ENCODE peak calls at places on chromosomes 2 and 18, in five cellular contexts. P, X, N, M and Z are unnamed samples.

GRCh38 chr2:219289537-219290361 is 10.6 kb downstream of the DNAJB2 start:
- DNase-seq in P (no peak), X (no peak), N (no peak), M (no peak), Z (peak)

GRCh38 chr18:43714346-43715010 is 437.2 kb upstream of the SYT4 start:
- DNase-seq in P (peak), X (no peak), N (no peak), M (no peak), Z (no peak)

GRCh38 chr2:231780123-231780908 is 766 bp downstream of the PDE6D start:
- DNase-seq in P (peak), X (no peak), N (no peak), M (peak), Z (peak)

GRCh38 chr2:45840481-45840880 is 189.0 kb downstream of the PRKCE start:
- DNase-seq in P (no peak), X (no peak), N (no peak), M (no peak), Z (no peak)

GRCh38 chr2:44668336-44668735 is 273.2 kb upstream of the SIX3 start:
- DNase-seq in P (peak), X (peak), N (no peak), M (peak), Z (peak)

GRCh38 chr18:51537487-51537886 is 340.0 kb upstream of the MEX3C start:
- DNase-seq in P (peak), X (no peak), N (peak), M (no peak), Z (peak)

GRCh38 chr2:84257871-84258270 is 201.2 kb downstream of the SUCLG1 start:
- DNase-seq in P (peak), X (no peak), N (no peak), M (peak), Z (no peak)

GRCh38 chr2:187581125-187581896 is 27.1 kb upstream of the TFPI start:
- DNase-seq in P (peak), X (peak), N (no peak), M (peak), Z (peak)

GRCh38 chr2:88903744-88904353 is 212.4 kb downstream of the RPIA start:
- DNase-seq in P (no peak), X (peak), N (no peak), M (peak), Z (peak)

DNA sequence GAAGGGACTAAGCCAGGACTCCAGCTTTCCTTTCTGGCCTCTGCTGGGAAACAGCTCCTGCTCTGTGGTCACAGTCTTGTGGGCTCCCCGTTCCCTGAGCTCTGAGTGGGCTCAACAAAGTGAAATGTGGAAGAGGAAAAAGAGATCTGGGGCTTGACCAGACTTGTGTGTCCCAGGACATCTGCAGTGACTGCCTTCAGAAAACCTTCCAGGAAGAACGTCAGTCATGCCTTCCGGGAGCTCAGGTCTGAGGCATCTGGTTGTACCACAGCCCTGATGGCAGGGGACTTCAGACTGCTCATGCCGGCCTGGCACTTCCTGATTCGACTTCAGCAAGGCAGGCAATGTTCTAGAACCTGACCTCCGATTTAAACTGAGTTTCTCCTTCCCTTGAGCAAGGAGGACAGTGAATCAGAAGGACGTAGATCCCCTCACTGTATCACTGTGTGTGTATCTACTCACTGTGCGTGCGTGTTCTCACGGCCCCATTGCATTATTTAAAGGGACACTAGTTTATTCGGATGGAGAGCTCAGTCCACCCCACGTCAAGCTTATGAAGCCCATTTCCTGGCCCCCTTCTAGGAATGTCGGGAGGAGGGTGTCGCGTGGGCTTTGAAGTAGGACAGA is 556 bp upstream of the FBLN7 start:
- DNase-seq in P (no peak), X (no peak), N (no peak), M (peak), Z (no peak)
- TF ChIP-seq EZH2 in P (no peak), X (no peak), N (peak), M (no peak), Z (no peak)

GRCh38 chr2:154439156-154439555 is 259.3 kb upstream of the KCNJ3 start:
- DNase-seq in P (no peak), X (no peak), N (no peak), M (peak), Z (peak)
- TF ChIP-seq CTCF in P (peak), X (no peak), N (no peak), M (peak), Z (peak)

GRCh38 chr2:43370146-43370545 is 143.7 kb upstream of the ZFP36L2 start:
- DNase-seq in P (no peak), X (no peak), N (no peak), M (no peak), Z (no peak)

GRCh38 chr2:43375746-43376522 is 149.5 kb upstream of the ZFP36L2 start:
- DNase-seq in P (no peak), X (no peak), N (no peak), M (peak), Z (no peak)

GRCh38 chr2:43370705-43371104 is 144.3 kb upstream of the ZFP36L2 start:
- DNase-seq in P (no peak), X (no peak), N (no peak), M (no peak), Z (no peak)

GRCh38 chr2:43368483-43369385 is 142.3 kb upstream of the ZFP36L2 start:
- DNase-seq in P (no peak), X (no peak), N (no peak), M (no peak), Z (no peak)

DNA sequence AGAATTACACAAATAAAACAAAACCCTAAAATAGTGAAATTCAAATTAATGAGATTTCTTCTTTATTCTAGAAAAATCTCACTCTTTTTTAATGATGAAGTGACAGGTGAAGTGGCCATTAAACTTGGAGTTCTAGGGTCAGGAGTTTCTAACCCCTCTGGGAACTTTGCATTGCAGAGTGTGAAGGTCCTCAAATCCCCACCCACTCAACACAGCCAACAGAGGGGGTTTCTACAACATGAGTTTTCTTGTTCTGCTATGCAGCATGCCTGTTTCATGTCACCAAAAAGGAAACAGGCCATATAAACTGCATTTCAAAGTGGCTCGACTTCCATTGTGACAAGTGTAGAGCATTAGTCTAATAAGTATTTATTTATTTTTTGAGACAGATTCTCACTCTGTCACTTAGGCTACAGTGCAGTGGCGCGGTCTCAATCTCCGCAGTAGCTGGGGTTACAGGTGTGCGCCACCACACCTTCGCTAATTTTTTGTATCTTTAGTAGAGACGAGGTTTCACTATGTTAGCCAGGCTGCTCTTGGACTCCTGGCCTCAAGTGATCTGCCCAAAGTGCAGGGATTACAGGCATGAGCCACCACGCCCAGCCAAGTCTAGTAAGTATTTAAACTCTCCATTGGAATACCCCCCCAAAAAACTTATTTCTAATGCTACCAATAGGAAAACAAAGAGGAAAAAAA is 146.1 kb upstream of the ZFP36L2 start:
- DNase-seq in P (no peak), X (no peak), N (no peak), M (peak), Z (no peak)
- H3K27ac ChIP-seq in P (no peak), X (no peak), N (no peak), M (no peak), Z (no peak)

GRCh38 chr18:25350561-25351201 is 1.3 kb downstream of the ZNF521 start:
- DNase-seq in P (peak), X (no peak), N (no peak), M (no peak), Z (peak)

GRCh38 chr18:25351773-25352628 is at the start of gene ZNF521:
- DNase-seq in P (peak), X (peak), N (no peak), M (peak), Z (peak)

GRCh38 chr18:25352629-25353005 is 651 bp upstream of the ZNF521 start:
- DNase-seq in P (no peak), X (no peak), N (no peak), M (no peak), Z (no peak)

GRCh38 chr18:25349926-25350560 is 1.9 kb downstream of the ZNF521 start:
- DNase-seq in P (peak), X (no peak), N (no peak), M (no peak), Z (no peak)

DNA sequence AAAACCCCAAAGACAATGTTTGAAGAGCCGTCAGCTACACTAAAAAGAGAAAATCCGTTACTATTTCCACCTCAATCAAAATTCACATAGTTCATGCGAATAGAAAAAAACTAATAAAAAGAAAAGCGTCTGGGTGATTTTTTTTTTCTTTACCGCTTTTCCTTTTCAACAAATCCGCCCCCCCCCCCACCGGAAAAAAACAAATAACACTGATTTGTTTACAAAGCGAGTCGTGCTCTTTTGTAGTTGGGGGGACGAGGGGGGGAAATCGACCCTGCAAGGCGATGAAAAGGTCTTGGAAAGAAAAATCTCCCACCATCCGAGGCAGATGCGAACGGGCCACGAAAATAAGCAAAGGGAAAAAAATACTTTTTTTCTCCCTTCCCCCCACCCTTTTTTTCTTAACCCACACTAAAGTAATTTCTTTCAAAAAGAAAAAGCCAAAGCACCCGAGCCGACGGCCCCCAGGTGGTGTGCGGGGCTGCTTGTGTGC is 640 bp downstream of the ZNF521 start:
- DNase-seq in P (peak), X (no peak), N (no peak), M (no peak), Z (no peak)
- TF ChIP-seq EZH2 in P (no peak), X (no peak), N (no peak), M (no peak), Z (no peak)

GRCh38 chr2:15938803-15939555 is 1.4 kb upstream of the MYCN start:
- DNase-seq in P (no peak), X (no peak), N (no peak), M (no peak), Z (no peak)

GRCh38 chr2:15939854-15940660 is at the start of gene MYCN:
- DNase-seq in P (peak), X (no peak), N (no peak), M (peak), Z (peak)

GRCh38 chr2:15940661-15941482 is 522 bp downstream of the MYCN start:
- DNase-seq in P (peak), X (no peak), N (no peak), M (no peak), Z (peak)

GRCh38 chr2:15937882-15938802 is 2.2 kb upstream of the MYCN start:
- DNase-seq in P (no peak), X (no peak), N (no peak), M (no peak), Z (no peak)

DNA sequence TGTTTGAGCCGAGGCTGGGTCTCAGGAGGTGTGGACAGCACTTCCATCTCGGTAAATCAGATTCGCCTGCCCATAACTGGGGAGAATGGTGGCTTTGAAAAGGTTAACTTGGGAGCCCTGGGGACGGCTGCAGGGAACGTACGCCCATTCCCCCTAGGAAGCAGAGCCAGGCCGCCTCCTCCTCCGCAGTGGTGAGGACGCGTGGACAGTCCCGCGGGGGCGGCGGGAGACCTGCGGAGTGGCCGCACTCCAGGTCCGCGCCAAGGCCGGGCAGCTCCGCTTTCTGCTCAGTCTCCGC is 845 bp upstream of the MYCN start:
- DNase-seq in P (no peak), X (peak), N (no peak), M (no peak), Z (no peak)
- TF ChIP-seq CTCF in P (no peak), X (peak), N (no peak), M (peak), Z (no peak)

GRCh38 chr2:229370484-229370883 is 99.4 kb upstream of the PID1 start:
- DNase-seq in P (no peak), X (no peak), N (no peak), M (no peak), Z (no peak)
- H3K27ac ChIP-seq in P (no peak), X (no peak), N (no peak), M (no peak), Z (no peak)

GRCh38 chr2:85583667-85584353 is 421 bp upstream of the VAMP5 start:
- DNase-seq in P (no peak), X (no peak), N (no peak), M (peak), Z (no peak)

GRCh38 chr2:85582467-85582866 is 1.8 kb upstream of the VAMP5 start:
- DNase-seq in P (no peak), X (no peak), N (no peak), M (no peak), Z (no peak)

GRCh38 chr2:85584354-85584856 is at the start of gene VAMP5:
- DNase-seq in P (peak), X (no peak), N (no peak), M (peak), Z (no peak)

GRCh38 chr2:85585781-85586105 is 1.5 kb downstream of the VAMP5 start:
- DNase-seq in P (no peak), X (no peak), N (no peak), M (no peak), Z (no peak)

GRCh38 chr2:85584857-85585780 is 888 bp downstream of the VAMP5 start:
- DNase-seq in P (no peak), X (no peak), N (no peak), M (peak), Z (no peak)
- TF ChIP-seq EZH2 in P (peak), X (no peak), N (no peak), M (no peak), Z (no peak)

GRCh38 chr2:165144315-165144714 is 59.5 kb downstream of the SCN3A start:
- DNase-seq in P (peak), X (no peak), N (no peak), M (no peak), Z (no peak)

GRCh38 chr2:165147201-165148045 is 56.4 kb downstream of the SCN3A start:
- DNase-seq in P (no peak), X (no peak), N (no peak), M (no peak), Z (no peak)

GRCh38 chr2:165141601-165142000 is 62.2 kb downstream of the SCN3A start:
- DNase-seq in P (no peak), X (no peak), N (no peak), M (no peak), Z (peak)
- TF ChIP-seq CTCF in P (peak), X (no peak), N (no peak), M (no peak), Z (peak)

GRCh38 chr2:5440147-5440546 is 252.0 kb upstream of the SOX11 start:
- DNase-seq in P (no peak), X (no peak), N (no peak), M (no peak), Z (no peak)

GRCh38 chr2:5433855-5434254 is 258.3 kb upstream of the SOX11 start:
- DNase-seq in P (no peak), X (no peak), N (no peak), M (no peak), Z (no peak)

GRCh38 chr2:5442736-5443135 is 249.4 kb upstream of the SOX11 start:
- DNase-seq in P (no peak), X (no peak), N (no peak), M (no peak), Z (no peak)

GRCh38 chr2:5437375-5437774 is 254.8 kb upstream of the SOX11 start:
- DNase-seq in P (no peak), X (no peak), N (no peak), M (no peak), Z (no peak)
- H3K27ac ChIP-seq in P (no peak), X (no peak), N (no peak), M (no peak), Z (no peak)